ENCODE peak calls at places on chromosomes 7 and 10, in eight cellular contexts. One of them, this sample, is unnamed.

GRCh38 chr7:82762880-82763279 is 319.3 kb upstream of the CACNA2D1 start:
- DNase-seq in dorsolateral prefrontal cortex: no peak
- DNase-seq in B cell: no peak
- DNase-seq in H9: no peak
- DNase-seq in colonic mucosa: no peak
- DNase-seq in gastrocnemius medialis: no peak
- DNase-seq in adrenal gland: no peak
- DNase-seq in esophagus muscularis mucosa: no peak
- DNase-seq in this sample: no peak

GRCh38 chr7:139691253-139691781 is 86.5 kb downstream of the HIPK2 start:
- DNase-seq in gastrocnemius medialis: peak; percentile 92
- DNase-seq in esophagus muscularis mucosa: no peak
- DNase-seq in dorsolateral prefrontal cortex: no peak
- DNase-seq in H9: no peak
- DNase-seq in colonic mucosa: peak; percentile 71
- DNase-seq in B cell: no peak
- DNase-seq in adrenal gland: peak; percentile 86
- DNase-seq in this sample: no peak

GRCh38 chr10:8260645-8261044 is 206.2 kb downstream of the GATA3 start:
- DNase-seq in esophagus muscularis mucosa: no peak
- DNase-seq in adrenal gland: no peak
- DNase-seq in B cell: no peak
- DNase-seq in dorsolateral prefrontal cortex: no peak
- DNase-seq in colonic mucosa: no peak
- DNase-seq in gastrocnemius medialis: no peak
- DNase-seq in H9: no peak
- DNase-seq in this sample: peak; percentile 41

GRCh38 chr7:97215556-97215955 is 98.1 kb downstream of the SDHAF3 start:
- DNase-seq in gastrocnemius medialis: no peak
- DNase-seq in adrenal gland: no peak
- DNase-seq in dorsolateral prefrontal cortex: no peak
- DNase-seq in esophagus muscularis mucosa: no peak
- DNase-seq in H9: peak; percentile 35
- DNase-seq in B cell: no peak
- DNase-seq in colonic mucosa: peak; percentile 76
- DNase-seq in this sample: no peak

GRCh38 chr7:129213828-129214227 is 11.0 kb upstream of the AHCYL2 start:
- DNase-seq in B cell: no peak
- DNase-seq in dorsolateral prefrontal cortex: peak; percentile 50
- DNase-seq in esophagus muscularis mucosa: no peak
- DNase-seq in gastrocnemius medialis: no peak
- DNase-seq in colonic mucosa: no peak
- DNase-seq in adrenal gland: no peak
- DNase-seq in H9: peak; percentile 79
- DNase-seq in this sample: no peak

GRCh38 chr7:158740657-158741293 is 36.2 kb upstream of the NCAPG2 start:
- DNase-seq in gastrocnemius medialis: no peak
- DNase-seq in colonic mucosa: no peak
- DNase-seq in esophagus muscularis mucosa: peak; percentile 93
- DNase-seq in H9: no peak
- DNase-seq in B cell: no peak
- DNase-seq in dorsolateral prefrontal cortex: no peak
- DNase-seq in adrenal gland: no peak
- DNase-seq in this sample: peak; percentile 79

GRCh38 chr7:155584763-155585531 is 38.6 kb upstream of the CNPY1 start:
- DNase-seq in gastrocnemius medialis: no peak
- DNase-seq in colonic mucosa: no peak
- DNase-seq in esophagus muscularis mucosa: no peak
- DNase-seq in H9: no peak
- DNase-seq in B cell: no peak
- DNase-seq in adrenal gland: peak; percentile 58
- DNase-seq in dorsolateral prefrontal cortex: no peak
- DNase-seq in this sample: peak; percentile 82

GRCh38 chr7:122257056-122257455 is 47.5 kb downstream of the FEZF1 start:
- DNase-seq in B cell: no peak
- DNase-seq in adrenal gland: no peak
- DNase-seq in colonic mucosa: no peak
- DNase-seq in gastrocnemius medialis: no peak
- DNase-seq in esophagus muscularis mucosa: no peak
- DNase-seq in H9: no peak
- DNase-seq in dorsolateral prefrontal cortex: no peak
- DNase-seq in this sample: no peak

GRCh38 chr10:119341236-119342016 is 134.1 kb downstream of the GRK5 start:
- DNase-seq in esophagus muscularis mucosa: no peak
- DNase-seq in H9: no peak
- DNase-seq in B cell: no peak
- DNase-seq in dorsolateral prefrontal cortex: no peak
- DNase-seq in gastrocnemius medialis: no peak
- DNase-seq in adrenal gland: peak; percentile 69
- DNase-seq in colonic mucosa: no peak
- DNase-seq in this sample: no peak

GRCh38 chr10:84401838-84402611 is 73.6 kb downstream of the CCSER2 start:
- DNase-seq in esophagus muscularis mucosa: no peak
- DNase-seq in gastrocnemius medialis: no peak
- DNase-seq in adrenal gland: no peak
- DNase-seq in dorsolateral prefrontal cortex: no peak
- DNase-seq in H9: no peak
- DNase-seq in colonic mucosa: no peak
- DNase-seq in B cell: no peak
- DNase-seq in this sample: peak; percentile 57

GRCh38 chr7:51013861-51014511 is 231.3 kb upstream of the GRB10 start:
- DNase-seq in dorsolateral prefrontal cortex: no peak
- DNase-seq in adrenal gland: no peak
- DNase-seq in gastrocnemius medialis: no peak
- DNase-seq in colonic mucosa: no peak
- DNase-seq in B cell: peak; percentile 26
- DNase-seq in H9: no peak
- DNase-seq in esophagus muscularis mucosa: peak; percentile 77
- DNase-seq in this sample: no peak

GRCh38 chr7:83852136-83852535 is 203.2 kb upstream of the SEMA3E start:
- DNase-seq in H9: no peak
- DNase-seq in colonic mucosa: peak; percentile 20
- DNase-seq in esophagus muscularis mucosa: no peak
- DNase-seq in gastrocnemius medialis: no peak
- DNase-seq in adrenal gland: no peak
- DNase-seq in dorsolateral prefrontal cortex: no peak
- DNase-seq in B cell: no peak
- DNase-seq in this sample: no peak

GRCh38 chr7:6536899-6537298 is 14.4 kb downstream of the GRID2IP start:
- DNase-seq in adrenal gland: no peak
- DNase-seq in colonic mucosa: no peak
- DNase-seq in esophagus muscularis mucosa: no peak
- DNase-seq in dorsolateral prefrontal cortex: no peak
- DNase-seq in H9: peak; percentile 94
- DNase-seq in gastrocnemius medialis: no peak
- DNase-seq in B cell: no peak
- DNase-seq in this sample: no peak

GRCh38 chr10:46069771-46070463 is 23.8 kb upstream of the MSMB start:
- DNase-seq in esophagus muscularis mucosa: peak; percentile 12
- DNase-seq in B cell: no peak
- DNase-seq in H9: no peak
- DNase-seq in adrenal gland: no peak
- DNase-seq in dorsolateral prefrontal cortex: no peak
- DNase-seq in colonic mucosa: no peak
- DNase-seq in gastrocnemius medialis: no peak
- DNase-seq in this sample: no peak

GRCh38 chr10:113273151-113273876 is 279.5 kb upstream of the HABP2 start:
- DNase-seq in esophagus muscularis mucosa: no peak
- DNase-seq in colonic mucosa: peak; percentile 25
- DNase-seq in gastrocnemius medialis: no peak
- DNase-seq in dorsolateral prefrontal cortex: peak; percentile 46
- DNase-seq in B cell: no peak
- DNase-seq in adrenal gland: peak; percentile 68
- DNase-seq in H9: no peak
- DNase-seq in this sample: peak; percentile 60

GRCh38 chr7:74722045-74722603 is 51.7 kb upstream of the NCF1 start:
- DNase-seq in adrenal gland: no peak
- DNase-seq in esophagus muscularis mucosa: no peak
- DNase-seq in H9: no peak
- DNase-seq in B cell: no peak
- DNase-seq in gastrocnemius medialis: no peak
- DNase-seq in colonic mucosa: no peak
- DNase-seq in dorsolateral prefrontal cortex: no peak
- DNase-seq in this sample: no peak

GRCh38 chr10:11048707-11049296 is 31.1 kb downstream of the CELF2 start:
- DNase-seq in H9: no peak
- DNase-seq in esophagus muscularis mucosa: no peak
- DNase-seq in gastrocnemius medialis: no peak
- DNase-seq in dorsolateral prefrontal cortex: no peak
- DNase-seq in adrenal gland: no peak
- DNase-seq in B cell: no peak
- DNase-seq in colonic mucosa: no peak
- DNase-seq in this sample: no peak

GRCh38 chr10:118259288-118259906 is 82.7 kb downstream of the FAM204A start:
- DNase-seq in dorsolateral prefrontal cortex: peak; percentile 34
- DNase-seq in H9: peak; percentile 71
- DNase-seq in esophagus muscularis mucosa: no peak
- DNase-seq in gastrocnemius medialis: no peak
- DNase-seq in B cell: no peak
- DNase-seq in colonic mucosa: peak; percentile 28
- DNase-seq in adrenal gland: no peak
- DNase-seq in this sample: peak; percentile 31

GRCh38 chr10:6019796-6020195 is 42.4 kb downstream of the IL2RA start:
- DNase-seq in colonic mucosa: no peak
- DNase-seq in H9: no peak
- DNase-seq in B cell: no peak
- DNase-seq in gastrocnemius medialis: no peak
- DNase-seq in esophagus muscularis mucosa: peak; percentile 90
- DNase-seq in dorsolateral prefrontal cortex: no peak
- DNase-seq in adrenal gland: no peak
- DNase-seq in this sample: peak; percentile 37

GRCh38 chr7:102251531-102252372 is 34.9 kb upstream of the SH2B2 start:
- DNase-seq in colonic mucosa: no peak
- DNase-seq in H9: no peak
- DNase-seq in dorsolateral prefrontal cortex: no peak
- DNase-seq in gastrocnemius medialis: no peak
- DNase-seq in adrenal gland: no peak
- DNase-seq in B cell: no peak
- DNase-seq in esophagus muscularis mucosa: no peak
- DNase-seq in this sample: no peak

GRCh38 chr7:70497793-70498192 is 634.2 kb upstream of the GALNT17 start:
- DNase-seq in gastrocnemius medialis: no peak
- DNase-seq in dorsolateral prefrontal cortex: no peak
- DNase-seq in esophagus muscularis mucosa: no peak
- DNase-seq in H9: no peak
- DNase-seq in colonic mucosa: no peak
- DNase-seq in adrenal gland: no peak
- DNase-seq in B cell: no peak
- DNase-seq in this sample: no peak

GRCh38 chr7:95993420-95993819 is 221.1 kb downstream of the DYNC1I1 start:
- DNase-seq in gastrocnemius medialis: no peak
- DNase-seq in esophagus muscularis mucosa: no peak
- DNase-seq in colonic mucosa: no peak
- DNase-seq in dorsolateral prefrontal cortex: no peak
- DNase-seq in B cell: no peak
- DNase-seq in adrenal gland: no peak
- DNase-seq in H9: no peak
- DNase-seq in this sample: no peak

GRCh38 chr7:76407718-76408117 is 1.8 kb downstream of the SSC4D start:
- DNase-seq in dorsolateral prefrontal cortex: no peak
- DNase-seq in adrenal gland: no peak
- DNase-seq in colonic mucosa: no peak
- DNase-seq in gastrocnemius medialis: no peak
- DNase-seq in H9: no peak
- DNase-seq in esophagus muscularis mucosa: no peak
- DNase-seq in B cell: no peak
- DNase-seq in this sample: no peak

GRCh38 chr7:8724080-8724718 is 290.8 kb downstream of the NXPH1 start:
- DNase-seq in colonic mucosa: peak; percentile 42
- DNase-seq in H9: peak; percentile 64
- DNase-seq in dorsolateral prefrontal cortex: peak; percentile 68
- DNase-seq in esophagus muscularis mucosa: no peak
- DNase-seq in adrenal gland: peak; percentile 87
- DNase-seq in B cell: no peak
- DNase-seq in gastrocnemius medialis: no peak
- DNase-seq in this sample: peak; percentile 23
- TF ChIP-seq CTCF in colonic mucosa: peak; percentile 39
- TF ChIP-seq CTCF in H9: peak; percentile 90
- TF ChIP-seq CTCF in dorsolateral prefrontal cortex: peak; percentile 15
- TF ChIP-seq CTCF in esophagus muscularis mucosa: peak; percentile 20
- TF ChIP-seq CTCF in adrenal gland: peak; percentile 63
- TF ChIP-seq CTCF in B cell: no peak
- TF ChIP-seq CTCF in gastrocnemius medialis: no peak
- TF ChIP-seq CTCF in this sample: peak; percentile 11

GRCh38 chr10:17547026-17547425 is 70.1 kb downstream of the HACD1 start:
- DNase-seq in dorsolateral prefrontal cortex: no peak
- DNase-seq in H9: no peak
- DNase-seq in adrenal gland: no peak
- DNase-seq in gastrocnemius medialis: no peak
- DNase-seq in esophagus muscularis mucosa: no peak
- DNase-seq in colonic mucosa: no peak
- DNase-seq in B cell: no peak
- DNase-seq in this sample: no peak
- TF ChIP-seq CTCF in dorsolateral prefrontal cortex: no peak
- TF ChIP-seq CTCF in H9: no peak
- TF ChIP-seq CTCF in adrenal gland: no peak
- TF ChIP-seq CTCF in gastrocnemius medialis: no peak
- TF ChIP-seq CTCF in esophagus muscularis mucosa: no peak
- TF ChIP-seq CTCF in colonic mucosa: no peak
- TF ChIP-seq CTCF in B cell: no peak
- TF ChIP-seq CTCF in this sample: no peak

GRCh38 chr10:101141622-101142532 is 10.8 kb downstream of the TLX1 start:
- DNase-seq in gastrocnemius medialis: peak; percentile 63
- DNase-seq in adrenal gland: peak; percentile 91
- DNase-seq in dorsolateral prefrontal cortex: peak; percentile 71
- DNase-seq in B cell: peak; percentile 70
- DNase-seq in esophagus muscularis mucosa: peak; percentile 95
- DNase-seq in colonic mucosa: peak; percentile 87
- DNase-seq in H9: peak; percentile 88
- DNase-seq in this sample: peak; percentile 81
- TF ChIP-seq CTCF in gastrocnemius medialis: peak; percentile 97
- TF ChIP-seq CTCF in adrenal gland: peak; percentile 94
- TF ChIP-seq CTCF in dorsolateral prefrontal cortex: peak; percentile 77
- TF ChIP-seq CTCF in B cell: peak; percentile 98
- TF ChIP-seq CTCF in esophagus muscularis mucosa: peak; percentile 100
- TF ChIP-seq CTCF in colonic mucosa: peak; percentile 96
- TF ChIP-seq CTCF in H9: peak; percentile 98
- TF ChIP-seq CTCF in this sample: peak; percentile 88

GRCh38 chr7:251005-251404 is 39.0 kb upstream of the FOXL3 start:
- DNase-seq in adrenal gland: no peak
- DNase-seq in esophagus muscularis mucosa: no peak
- DNase-seq in B cell: no peak
- DNase-seq in gastrocnemius medialis: no peak
- DNase-seq in H9: no peak
- DNase-seq in dorsolateral prefrontal cortex: no peak
- DNase-seq in colonic mucosa: no peak
- DNase-seq in this sample: no peak

GRCh38 chr7:250523-250922 is 39.4 kb upstream of the FOXL3 start:
- DNase-seq in esophagus muscularis mucosa: no peak
- DNase-seq in H9: no peak
- DNase-seq in gastrocnemius medialis: no peak
- DNase-seq in adrenal gland: no peak
- DNase-seq in dorsolateral prefrontal cortex: no peak
- DNase-seq in colonic mucosa: no peak
- DNase-seq in B cell: no peak
- DNase-seq in this sample: peak; percentile 72

GRCh38 chr7:252216-252965 is 37.6 kb upstream of the FOXL3 start:
- DNase-seq in H9: no peak
- DNase-seq in B cell: no peak
- DNase-seq in dorsolateral prefrontal cortex: no peak
- DNase-seq in adrenal gland: no peak
- DNase-seq in colonic mucosa: no peak
- DNase-seq in esophagus muscularis mucosa: no peak
- DNase-seq in gastrocnemius medialis: no peak
- DNase-seq in this sample: no peak

GRCh38 chr7:252981-253380 is 37.0 kb upstream of the FOXL3 start:
- DNase-seq in esophagus muscularis mucosa: no peak
- DNase-seq in gastrocnemius medialis: peak; percentile 81
- DNase-seq in dorsolateral prefrontal cortex: no peak
- DNase-seq in adrenal gland: no peak
- DNase-seq in H9: no peak
- DNase-seq in B cell: no peak
- DNase-seq in colonic mucosa: no peak
- DNase-seq in this sample: no peak

GRCh38 chr7:251446-252175 is 38.4 kb upstream of the FOXL3 start:
- DNase-seq in gastrocnemius medialis: no peak
- DNase-seq in colonic mucosa: no peak
- DNase-seq in esophagus muscularis mucosa: no peak
- DNase-seq in adrenal gland: no peak
- DNase-seq in H9: no peak
- DNase-seq in dorsolateral prefrontal cortex: no peak
- DNase-seq in B cell: no peak
- DNase-seq in this sample: peak; percentile 41
- TF ChIP-seq CTCF in gastrocnemius medialis: no peak
- TF ChIP-seq CTCF in colonic mucosa: no peak
- TF ChIP-seq CTCF in esophagus muscularis mucosa: no peak
- TF ChIP-seq CTCF in adrenal gland: no peak
- TF ChIP-seq CTCF in H9: no peak
- TF ChIP-seq CTCF in dorsolateral prefrontal cortex: no peak
- TF ChIP-seq CTCF in B cell: no peak
- TF ChIP-seq CTCF in this sample: no peak

This sample was measured in upper lobe of left lung.